ENCODE peak calls at places on chromosome 19, in six cellular contexts. I is body of pancreas, K is adipocyte, E is right lobe of liver, S is left ventricle myocardium inferior, F is mucosa of descending colon. D is an unnamed sample.

GRCh38 chr19:9934132-9934950 is 2.0 kb downstream of the OLFM2 start:
- DNase-seq in I (peak; percentile 74), K (peak; percentile 96), E (peak; percentile 85), S (peak; percentile 68), F (peak; percentile 74), D (peak; percentile 66)

GRCh38 chr19:41415154-41415571 is 12.0 kb downstream of the B3GNT8 start:
- DNase-seq in I (peak; percentile 46), K (no peak), E (no peak), S (no peak), F (no peak), D (no peak)

GRCh38 chr19:17616961-17617806 is 61.7 kb downstream of the COLGALT1 start:
- DNase-seq in I (no peak), K (no peak), E (no peak), S (no peak), F (no peak), D (no peak)

GRCh38 chr19:19745496-19746285 is 12.8 kb upstream of the ZNF14 start:
- DNase-seq in I (no peak), K (no peak), E (no peak), S (no peak), F (no peak), D (no peak)

GRCh38 chr19:13827656-13828055 is 32.4 kb downstream of the ZSWIM4 start:
- DNase-seq in I (no peak), K (no peak), E (no peak), S (no peak), F (no peak), D (no peak)

GRCh38 chr19:17243340-17243853 is 2.3 kb downstream of the NR2F6 start:
- DNase-seq in I (peak; percentile 38), K (peak; percentile 29), E (peak; percentile 96), S (no peak), F (peak; percentile 70), D (no peak)

GRCh38 chr19:56995298-56995697 is 124.5 kb upstream of the USP29 start:
- DNase-seq in I (no peak), K (no peak), E (no peak), S (no peak), F (no peak), D (no peak)

GRCh38 chr19:16370671-16371391 is 46.2 kb downstream of the KLF2 start:
- DNase-seq in I (no peak), K (no peak), E (no peak), S (peak; percentile 14), F (no peak), D (no peak)

GRCh38 chr19:2982983-2983350 is 5.6 kb downstream of the TLE6 start:
- DNase-seq in I (peak; percentile 97), K (peak; percentile 82), E (peak; percentile 71), S (peak; percentile 89), F (peak; percentile 69), D (peak; percentile 93)

GRCh38 chr19:38101723-38102122 is 122.3 kb downstream of the DPF1 start:
- DNase-seq in I (no peak), K (no peak), E (no peak), S (no peak), F (no peak), D (no peak)

GRCh38 chr19:38105574-38105973 is 118.4 kb downstream of the DPF1 start:
- DNase-seq in I (no peak), K (no peak), E (no peak), S (no peak), F (no peak), D (no peak)

GRCh38 chr19:38111898-38112297 is 112.1 kb downstream of the DPF1 start:
- DNase-seq in I (no peak), K (no peak), E (no peak), S (no peak), F (no peak), D (no peak)

GRCh38 chr19:38107129-38107528 is 116.9 kb downstream of the DPF1 start:
- DNase-seq in I (no peak), K (no peak), E (no peak), S (no peak), F (no peak), D (no peak)
- H3K36me3 ChIP-seq in I (peaks cover 18% of the 10 kb centered on the region), K (peaks cover 15% of the 10 kb centered on the region), E (peaks cover 13% of the 10 kb centered on the region), S (peaks cover 86% of the 10 kb centered on the region), F (no peaks in the 10 kb centered on the region), D (peaks cover 9% of the 10 kb centered on the region)

GRCh38 chr19:11130824-11131455 is 24.6 kb downstream of the SPC24 start:
- DNase-seq in I (peak; percentile 84), K (peak; percentile 78), E (peak; percentile 93), S (peak; percentile 85), F (peak; percentile 87), D (peak; percentile 41)
- H3K36me3 ChIP-seq in I (peaks cover 12% of the 10 kb centered on the region), K (peaks cover 77% of the 10 kb centered on the region), E (peaks cover 60% of the 10 kb centered on the region), S (peaks cover 52% of the 10 kb centered on the region), F (peaks cover 7% of the 10 kb centered on the region), D (peaks cover 42% of the 10 kb centered on the region)

GRCh38 chr19:54203151-54203611 is 2.5 kb downstream of the RPS9 start:
- DNase-seq in I (peak; percentile 77), K (no peak), E (peak; percentile 82), S (no peak), F (no peak), D (peak; percentile 21)
- H3K36me3 ChIP-seq in I (peaks cover 5% of the 10 kb centered on the region), K (peaks cover 66% of the 10 kb centered on the region), E (peaks cover 48% of the 10 kb centered on the region), S (peaks cover 68% of the 10 kb centered on the region), F (peaks cover 7% of the 10 kb centered on the region), D (peaks cover 34% of the 10 kb centered on the region)

GRCh38 chr19:30020189-30020588 is 78.2 kb downstream of the URI1 start:
- DNase-seq in I (no peak), K (no peak), E (no peak), S (no peak), F (no peak), D (no peak)

GRCh38 chr19:30023330-30023729 is 81.3 kb downstream of the URI1 start:
- DNase-seq in I (no peak), K (no peak), E (no peak), S (no peak), F (no peak), D (no peak)

GRCh38 chr19:30026933-30027332 is 84.9 kb downstream of the URI1 start:
- DNase-seq in I (no peak), K (no peak), E (no peak), S (no peak), F (no peak), D (no peak)

GRCh38 chr19:30024091-30024490 is 82.1 kb downstream of the URI1 start:
- DNase-seq in I (no peak), K (no peak), E (no peak), S (no peak), F (no peak), D (no peak)

GRCh38 chr19:30022659-30023058 is 80.6 kb downstream of the URI1 start:
- DNase-seq in I (no peak), K (no peak), E (no peak), S (no peak), F (no peak), D (no peak)
- H3K36me3 ChIP-seq in I (no peaks in the 10 kb centered on the region), K (peaks cover 9% of the 10 kb centered on the region), E (no peaks in the 10 kb centered on the region), S (peaks cover 7% of the 10 kb centered on the region), F (no peaks in the 10 kb centered on the region), D (no peaks in the 10 kb centered on the region)

GRCh38 chr19:36060430-36060829 is 5.7 kb downstream of the WDR62 start:
- DNase-seq in I (peak; percentile 16), K (peak; percentile 72), E (peak; percentile 56), S (peak; percentile 46), F (no peak), D (peak; percentile 59)

GRCh38 chr19:36067681-36068080 is 13.0 kb downstream of the WDR62 start:
- DNase-seq in I (no peak), K (no peak), E (no peak), S (no peak), F (no peak), D (no peak)

GRCh38 chr19:36059180-36059910 is 4.6 kb downstream of the WDR62 start:
- DNase-seq in I (no peak), K (no peak), E (no peak), S (no peak), F (no peak), D (no peak)

GRCh38 chr19:36061367-36061766 is 6.7 kb downstream of the WDR62 start:
- DNase-seq in I (no peak), K (no peak), E (no peak), S (no peak), F (no peak), D (no peak)

GRCh38 chr19:36064829-36065228 is 10.1 kb downstream of the WDR62 start:
- DNase-seq in I (no peak), K (no peak), E (no peak), S (no peak), F (no peak), D (no peak)
- H3K36me3 ChIP-seq in I (no peaks in the 10 kb centered on the region), K (no peaks in the 10 kb centered on the region), E (no peaks in the 10 kb centered on the region), S (no peaks in the 10 kb centered on the region), F (no peaks in the 10 kb centered on the region), D (peaks cover 13% of the 10 kb centered on the region)